ENCODE peak calls at places on chromosome 22, in five cellular contexts. K is GF-D8, S is type B pancreatic cell, R is anterior cingulate cortex, A is left colon. Y is an unnamed sample.

GRCh38 chr22:28799834-28800307 is 498 bp downstream of the XBP1 start:
- DNase-seq in K (no peak), S (peak), A (peak), R (peak), Y (peak)

GRCh38 chr22:39183991-39184585 is 31.6 kb upstream of the CBX7 start:
- DNase-seq in A (no peak), R (no peak), S (no peak), K (no peak), Y (no peak)

GRCh38 chr22:46563381-46564083 is 26.1 kb upstream of the CELSR1 start:
- DNase-seq in K (peak), R (peak), A (peak), S (no peak), Y (no peak)

GRCh38 chr22:38240734-38241252 is 32.0 kb downstream of the TMEM184B start:
- DNase-seq in K (no peak), S (no peak), R (no peak), A (peak), Y (peak)

GRCh38 chr22:37742374-37743092 is 45.7 kb downstream of the TRIOBP start:
- DNase-seq in R (no peak), A (no peak), S (no peak), K (no peak), Y (peak)

GRCh38 chr22:45690008-45690407 is 18.4 kb downstream of the ATXN10 start:
- DNase-seq in S (no peak), K (no peak), R (no peak), A (no peak), Y (no peak)

GRCh38 chr22:46971776-46972150 is 209.3 kb downstream of the TBC1D22A start:
- DNase-seq in R (no peak), K (no peak), A (no peak), S (no peak), Y (no peak)

GRCh38 chr22:47247609-47248240 is 485.3 kb downstream of the TBC1D22A start:
- DNase-seq in A (no peak), S (peak), K (no peak), R (no peak), Y (no peak)

GRCh38 chr22:33781396-33781795 is 138.9 kb downstream of the LARGE1 start:
- DNase-seq in K (no peak), S (no peak), R (no peak), A (no peak), Y (no peak)

GRCh38 chr22:19632671-19633148 is 81.6 kb upstream of the SEPTIN5 start:
- DNase-seq in K (no peak), R (no peak), A (no peak), S (no peak), Y (no peak)

GRCh38 chr22:26642465-26643367 is 14.7 kb upstream of the MIAT start:
- DNase-seq in S (no peak), A (peak), K (peak), R (no peak), Y (no peak)

GRCh38 chr22:45600791-45601730 is 70.6 kb upstream of the ATXN10 start:
- DNase-seq in R (no peak), A (no peak), S (no peak), K (no peak), Y (no peak)

GRCh38 chr22:40238425-40239344 is 61.0 kb downstream of the TNRC6B start:
- DNase-seq in S (no peak), K (no peak), A (no peak), R (no peak), Y (peak)

GRCh38 chr22:35392357-35392756 is 7.6 kb upstream of the MCM5 start:
- DNase-seq in A (peak), R (no peak), K (no peak), S (no peak), Y (no peak)

GRCh38 chr22:36411589-36412258 is 24.0 kb upstream of the MYH9 start:
- DNase-seq in R (no peak), K (no peak), S (no peak), A (peak), Y (no peak)

GRCh38 chr22:38963872-38964271 is 6.5 kb downstream of the APOBEC3A start:
- DNase-seq in S (no peak), R (no peak), K (no peak), A (peak), Y (no peak)

GRCh38 chr22:20524004-20524481 is 16.6 kb downstream of the MED15 start:
- DNase-seq in S (no peak), K (no peak), R (no peak), A (no peak), Y (no peak)

Y was measured in H54.